ENCODE peak calls at places on chromosomes 13 and 19, in five cellular contexts. F is astrocyte of the cerebellum; N is stimulated activated CD4-positive, alpha-beta T cell treated with anti-CD3 and anti-CD28 coated beads, Interleukin-15, amount 100 ng/mL, for 1 hour; S is HCT116; X is progenitor cell of endocrine pancreas. Z is an unnamed sample.

GRCh38 chr13:21913010-21913409 is 242.1 kb downstream of the FGF9 start:
- DNase-seq in F (no peak), N (no peak), X (no peak), S (peak; percentile 12), Z (no peak)

GRCh38 chr13:23609414-23610186 is 39.4 kb downstream of the TNFRSF19 start:
- DNase-seq in N (no peak), X (no peak), F (peak; percentile 65), S (no peak), Z (no peak)

GRCh38 chr19:17965370-17966114 is 1.4 kb upstream of the KCNN1 start:
- DNase-seq in X (no peak), F (no peak), S (no peak), N (no peak), Z (no peak)

GRCh38 chr19:31319465-31319864 is 29.8 kb downstream of the TSHZ3 start:
- DNase-seq in F (no peak), N (no peak), X (no peak), S (no peak), Z (peak; percentile 42)

GRCh38 chr19:661427-662196 is 1.4 kb downstream of the RNF126 start:
- DNase-seq in N (peak; percentile 53), S (no peak), X (no peak), F (no peak), Z (no peak)

GRCh38 chr19:45632468-45633196 is 6.6 kb downstream of the EML2 start:
- DNase-seq in F (peak; percentile 67), X (peak; percentile 62), N (no peak), S (peak; percentile 80), Z (peak; percentile 83)

GRCh38 chr13:98892821-98893220 is 85.0 kb downstream of the DOCK9 start:
- DNase-seq in F (no peak), N (no peak), S (no peak), X (no peak), Z (no peak)

GRCh38 chr19:50399368-50399745 is 15.2 kb downstream of the POLD1 start:
- DNase-seq in X (no peak), S (no peak), F (no peak), N (no peak), Z (no peak)

GRCh38 chr19:10079031-10079453 is 7.1 kb upstream of the SHFL start:
- DNase-seq in N (no peak), S (no peak), F (no peak), X (no peak), Z (no peak)

GRCh38 chr19:55694656-55695491 is 19.8 kb downstream of the EPN1 start:
- DNase-seq in X (no peak), N (no peak), S (no peak), F (no peak), Z (no peak)

GRCh38 chr13:30463820-30464495 is 1.8 kb downstream of the HMGB1 start:
- DNase-seq in F (no peak), S (no peak), N (peak; percentile 45), X (no peak), Z (no peak)

GRCh38 chr13:73335226-73335625 is 276.4 kb downstream of the KLF5 start:
- DNase-seq in X (no peak), N (no peak), F (no peak), S (peak; percentile 59), Z (no peak)

GRCh38 chr19:30686911-30687566 is 314.9 kb downstream of the ZNF536 start:
- DNase-seq in X (no peak), S (no peak), F (no peak), N (no peak), Z (no peak)

GRCh38 chr19:15769586-15769985 is 17.9 kb upstream of the OR10H5 start:
- DNase-seq in F (no peak), X (no peak), N (no peak), S (no peak), Z (no peak)

GRCh38 chr13:44103721-44104490 is 224.2 kb downstream of the LACC1 start:
- DNase-seq in S (no peak), N (no peak), X (no peak), F (no peak), Z (no peak)